ENCODE peak calls at places on chromosomes 7 and 10, in six cellular contexts. One of them, this sample, is unnamed.

GRCh38 chr7:2843711-2844152 is 376 bp downstream of the GNA12 start:
- DNase-seq in T1000: no peak
- DNase-seq in naive thymus-derived CD4-positive, alpha-beta T cell: peak; percentile 24
- DNase-seq in cardiac muscle cell: no peak
- DNase-seq in dorsolateral prefrontal cortex: no peak
- DNase-seq in upper lobe of right lung: peak; percentile 77
- DNase-seq in this sample: peak; percentile 47

GRCh38 chr7:1678571-1679325 is 8.7 kb downstream of the ELFN1 start:
- DNase-seq in T1000: no peak
- DNase-seq in naive thymus-derived CD4-positive, alpha-beta T cell: peak; percentile 8
- DNase-seq in cardiac muscle cell: no peak
- DNase-seq in dorsolateral prefrontal cortex: no peak
- DNase-seq in upper lobe of right lung: no peak
- DNase-seq in this sample: no peak

GRCh38 chr7:74027683-74028320 is at the start of gene ELN:
- DNase-seq in T1000: no peak
- DNase-seq in naive thymus-derived CD4-positive, alpha-beta T cell: no peak
- DNase-seq in cardiac muscle cell: no peak
- DNase-seq in dorsolateral prefrontal cortex: peak; percentile 51
- DNase-seq in upper lobe of right lung: peak; percentile 83
- DNase-seq in this sample: no peak

GRCh38 chr7:8625612-8626011 is 192.2 kb downstream of the NXPH1 start:
- DNase-seq in T1000: no peak
- DNase-seq in naive thymus-derived CD4-positive, alpha-beta T cell: no peak
- DNase-seq in cardiac muscle cell: no peak
- DNase-seq in dorsolateral prefrontal cortex: no peak
- DNase-seq in upper lobe of right lung: no peak
- DNase-seq in this sample: no peak

GRCh38 chr10:14742815-14743214 is 31.9 kb downstream of the FAM107B start:
- DNase-seq in T1000: no peak
- DNase-seq in naive thymus-derived CD4-positive, alpha-beta T cell: no peak
- DNase-seq in cardiac muscle cell: no peak
- DNase-seq in dorsolateral prefrontal cortex: no peak
- DNase-seq in upper lobe of right lung: no peak
- DNase-seq in this sample: no peak

GRCh38 chr10:132476146-132477065 is 61.2 kb upstream of the INPP5A start:
- DNase-seq in T1000: no peak
- DNase-seq in naive thymus-derived CD4-positive, alpha-beta T cell: no peak
- DNase-seq in cardiac muscle cell: no peak
- DNase-seq in dorsolateral prefrontal cortex: no peak
- DNase-seq in upper lobe of right lung: peak; percentile 35
- DNase-seq in this sample: no peak

GRCh38 chr10:11958956-11959355 is 83.7 kb downstream of the UPF2 start:
- DNase-seq in T1000: no peak
- DNase-seq in naive thymus-derived CD4-positive, alpha-beta T cell: no peak
- DNase-seq in cardiac muscle cell: no peak
- DNase-seq in dorsolateral prefrontal cortex: no peak
- DNase-seq in upper lobe of right lung: no peak
- DNase-seq in this sample: no peak

GRCh38 chr7:111953611-111954010 is 252.6 kb downstream of the DOCK4 start:
- DNase-seq in T1000: no peak
- DNase-seq in naive thymus-derived CD4-positive, alpha-beta T cell: no peak
- DNase-seq in cardiac muscle cell: no peak
- DNase-seq in dorsolateral prefrontal cortex: no peak
- DNase-seq in upper lobe of right lung: no peak
- DNase-seq in this sample: peak; percentile 67

GRCh38 chr7:35875292-35875691 is 74.4 kb downstream of the SEPTIN7 start:
- DNase-seq in T1000: no peak
- DNase-seq in naive thymus-derived CD4-positive, alpha-beta T cell: no peak
- DNase-seq in cardiac muscle cell: no peak
- DNase-seq in dorsolateral prefrontal cortex: no peak
- DNase-seq in upper lobe of right lung: no peak
- DNase-seq in this sample: peak; percentile 64

GRCh38 chr7:135168001-135168400 is 2.5 kb downstream of the CYREN start:
- DNase-seq in T1000: no peak
- DNase-seq in naive thymus-derived CD4-positive, alpha-beta T cell: no peak
- DNase-seq in cardiac muscle cell: no peak
- DNase-seq in dorsolateral prefrontal cortex: no peak
- DNase-seq in upper lobe of right lung: no peak
- DNase-seq in this sample: no peak

GRCh38 chr10:33157108-33157507 is 177.4 kb downstream of the NRP1 start:
- DNase-seq in T1000: no peak
- DNase-seq in naive thymus-derived CD4-positive, alpha-beta T cell: no peak
- DNase-seq in cardiac muscle cell: no peak
- DNase-seq in dorsolateral prefrontal cortex: no peak
- DNase-seq in upper lobe of right lung: no peak
- DNase-seq in this sample: peak; percentile 69

GRCh38 chr10:114286971-114287370 is 47.9 kb downstream of the VWA2 start:
- DNase-seq in T1000: no peak
- DNase-seq in naive thymus-derived CD4-positive, alpha-beta T cell: no peak
- DNase-seq in cardiac muscle cell: no peak
- DNase-seq in dorsolateral prefrontal cortex: no peak
- DNase-seq in upper lobe of right lung: peak; percentile 19
- DNase-seq in this sample: no peak

GRCh38 chr10:91144961-91145360 is 75.5 kb upstream of the PCGF5 start:
- DNase-seq in T1000: no peak
- DNase-seq in naive thymus-derived CD4-positive, alpha-beta T cell: no peak
- DNase-seq in cardiac muscle cell: no peak
- DNase-seq in dorsolateral prefrontal cortex: no peak
- DNase-seq in upper lobe of right lung: no peak
- DNase-seq in this sample: peak; percentile 22

GRCh38 chr7:13016633-13017324 is 329.3 kb downstream of the ARL4A start:
- DNase-seq in T1000: no peak
- DNase-seq in naive thymus-derived CD4-positive, alpha-beta T cell: no peak
- DNase-seq in cardiac muscle cell: no peak
- DNase-seq in dorsolateral prefrontal cortex: no peak
- DNase-seq in upper lobe of right lung: peak; percentile 30
- DNase-seq in this sample: peak; percentile 32

GRCh38 chr7:32957326-32958045 is at the start of gene FKBP9:
- DNase-seq in T1000: peak; percentile 66
- DNase-seq in naive thymus-derived CD4-positive, alpha-beta T cell: peak; percentile 47
- DNase-seq in cardiac muscle cell: peak; percentile 91
- DNase-seq in dorsolateral prefrontal cortex: peak; percentile 73
- DNase-seq in upper lobe of right lung: peak; percentile 96
- DNase-seq in this sample: peak; percentile 90

GRCh38 chr10:35781643-35782035 is 139.5 kb upstream of the FZD8 start:
- DNase-seq in T1000: no peak
- DNase-seq in naive thymus-derived CD4-positive, alpha-beta T cell: no peak
- DNase-seq in cardiac muscle cell: no peak
- DNase-seq in dorsolateral prefrontal cortex: no peak
- DNase-seq in upper lobe of right lung: no peak
- DNase-seq in this sample: no peak

GRCh38 chr10:86951184-86951761 is 6.1 kb downstream of the MMRN2 start:
- DNase-seq in T1000: no peak
- DNase-seq in naive thymus-derived CD4-positive, alpha-beta T cell: no peak
- DNase-seq in cardiac muscle cell: no peak
- DNase-seq in dorsolateral prefrontal cortex: no peak
- DNase-seq in upper lobe of right lung: peak; percentile 39
- DNase-seq in this sample: no peak

GRCh38 chr10:79105818-79106217 is 37.1 kb downstream of the ZMIZ1 start:
- DNase-seq in T1000: no peak
- DNase-seq in naive thymus-derived CD4-positive, alpha-beta T cell: no peak
- DNase-seq in cardiac muscle cell: no peak
- DNase-seq in dorsolateral prefrontal cortex: no peak
- DNase-seq in upper lobe of right lung: no peak
- DNase-seq in this sample: no peak

GRCh38 chr7:152142976-152143665 is 117.6 kb downstream of the GALNT11 start:
- DNase-seq in T1000: no peak
- DNase-seq in naive thymus-derived CD4-positive, alpha-beta T cell: no peak
- DNase-seq in cardiac muscle cell: no peak
- DNase-seq in dorsolateral prefrontal cortex: no peak
- DNase-seq in upper lobe of right lung: no peak
- DNase-seq in this sample: no peak

GRCh38 chr7:477626-478220 is 41.9 kb downstream of the PDGFA start:
- DNase-seq in T1000: no peak
- DNase-seq in naive thymus-derived CD4-positive, alpha-beta T cell: no peak
- DNase-seq in cardiac muscle cell: no peak
- DNase-seq in dorsolateral prefrontal cortex: no peak
- DNase-seq in upper lobe of right lung: peak; percentile 57
- DNase-seq in this sample: no peak

GRCh38 chr7:3899559-3899991 is 598.5 kb downstream of the SDK1 start:
- DNase-seq in T1000: no peak
- DNase-seq in naive thymus-derived CD4-positive, alpha-beta T cell: no peak
- DNase-seq in cardiac muscle cell: no peak
- DNase-seq in dorsolateral prefrontal cortex: no peak
- DNase-seq in upper lobe of right lung: no peak
- DNase-seq in this sample: peak; percentile 49

GRCh38 chr10:124732931-124733536 is 11.1 kb downstream of the FAM53B start:
- DNase-seq in T1000: peak; percentile 41
- DNase-seq in naive thymus-derived CD4-positive, alpha-beta T cell: peak; percentile 50
- DNase-seq in cardiac muscle cell: peak; percentile 52
- DNase-seq in dorsolateral prefrontal cortex: peak; percentile 64
- DNase-seq in upper lobe of right lung: peak; percentile 84
- DNase-seq in this sample: peak; percentile 67

GRCh38 chr7:133300811-133301210 is 47.9 kb downstream of the EXOC4 start:
- DNase-seq in T1000: no peak
- DNase-seq in naive thymus-derived CD4-positive, alpha-beta T cell: no peak
- DNase-seq in cardiac muscle cell: no peak
- DNase-seq in dorsolateral prefrontal cortex: no peak
- DNase-seq in upper lobe of right lung: no peak
- DNase-seq in this sample: no peak

GRCh38 chr7:100804681-100805431 is 22.5 kb downstream of the EPHB4 start:
- DNase-seq in T1000: no peak
- DNase-seq in naive thymus-derived CD4-positive, alpha-beta T cell: no peak
- DNase-seq in cardiac muscle cell: no peak
- DNase-seq in dorsolateral prefrontal cortex: no peak
- DNase-seq in upper lobe of right lung: no peak
- DNase-seq in this sample: no peak

GRCh38 chr10:122062831-122063674 is 74.1 kb downstream of the TACC2 start:
- DNase-seq in T1000: peak; percentile 67
- DNase-seq in naive thymus-derived CD4-positive, alpha-beta T cell: no peak
- DNase-seq in cardiac muscle cell: peak; percentile 49
- DNase-seq in dorsolateral prefrontal cortex: no peak
- DNase-seq in upper lobe of right lung: peak; percentile 87
- DNase-seq in this sample: peak; percentile 86

GRCh38 chr7:88338521-88338920 is 31.8 kb upstream of the STEAP4 start:
- DNase-seq in T1000: no peak
- DNase-seq in naive thymus-derived CD4-positive, alpha-beta T cell: no peak
- DNase-seq in cardiac muscle cell: no peak
- DNase-seq in dorsolateral prefrontal cortex: no peak
- DNase-seq in upper lobe of right lung: no peak
- DNase-seq in this sample: no peak

GRCh38 chr10:50574932-50575331 is 48.8 kb downstream of the SGMS1 start:
- DNase-seq in T1000: no peak
- DNase-seq in naive thymus-derived CD4-positive, alpha-beta T cell: no peak
- DNase-seq in cardiac muscle cell: no peak
- DNase-seq in dorsolateral prefrontal cortex: no peak
- DNase-seq in upper lobe of right lung: no peak
- DNase-seq in this sample: no peak

GRCh38 chr7:44893710-44894135 is 8.4 kb upstream of the PURB start:
- DNase-seq in T1000: no peak
- DNase-seq in naive thymus-derived CD4-positive, alpha-beta T cell: no peak
- DNase-seq in cardiac muscle cell: no peak
- DNase-seq in dorsolateral prefrontal cortex: no peak
- DNase-seq in upper lobe of right lung: no peak
- DNase-seq in this sample: no peak

GRCh38 chr10:43292745-43293676 is 26.1 kb upstream of the RASGEF1A start:
- DNase-seq in T1000: no peak
- DNase-seq in naive thymus-derived CD4-positive, alpha-beta T cell: peak; percentile 49
- DNase-seq in cardiac muscle cell: peak; percentile 63
- DNase-seq in dorsolateral prefrontal cortex: peak; percentile 35
- DNase-seq in upper lobe of right lung: no peak
- DNase-seq in this sample: peak; percentile 44

GRCh38 chr10:101489355-101489754 is 98.7 kb downstream of the POLL start:
- DNase-seq in T1000: no peak
- DNase-seq in naive thymus-derived CD4-positive, alpha-beta T cell: no peak
- DNase-seq in cardiac muscle cell: no peak
- DNase-seq in dorsolateral prefrontal cortex: no peak
- DNase-seq in upper lobe of right lung: no peak
- DNase-seq in this sample: peak; percentile 55

GRCh38 chr7:81802251-81802650 is 32.4 kb upstream of the HGF start:
- DNase-seq in T1000: no peak
- DNase-seq in naive thymus-derived CD4-positive, alpha-beta T cell: no peak
- DNase-seq in cardiac muscle cell: peak; percentile 12
- DNase-seq in dorsolateral prefrontal cortex: no peak
- DNase-seq in upper lobe of right lung: no peak
- DNase-seq in this sample: no peak